ENCODE peak calls at places on chromosome 15, in ten cellular contexts. Z is stimulated activated naive CD8-positive, alpha-beta T cell treated with anti-CD3 and anti-CD28 coated beads, Interleukin-15, Interleukin-2, amounts not matched to agents 100 U/mL and 50 U/mL, for 24 hours; S is H54; Y is stimulated activated CD4-positive, alpha-beta T cell treated with anti-CD3 and anti-CD28 coated beads, TNF-alpha, amount 100 ng/mL, for 48 hours; U is activated CD4-positive, alpha-beta T cell treated with anti-CD3 and anti-CD28 coated beads for 4 hours; X is GM13977; W is NCI-H2171; R is RPMI7951; H is colonic mucosa; G is RWPE1. Q is an unnamed sample.

GRCh38 chr15:96270581-96271172 is 59.8 kb upstream of the NR2F2 start:
- DNase-seq in U (no peak), Y (no peak), S (no peak), G (peak; percentile 36), X (no peak), Z (no peak), H (no peak), W (no peak), R (peak; percentile 60), Q (no peak)

GRCh38 chr15:53462631-53463030 is 296.8 kb downstream of the WDR72 start:
- DNase-seq in U (no peak), H (no peak), S (no peak), Z (no peak), G (no peak), X (no peak), W (no peak), Y (no peak), R (no peak), Q (no peak)

GRCh38 chr15:88648357-88649214 is 9.8 kb downstream of the ISG20 start:
- DNase-seq in U (peak; percentile 47), Z (peak; percentile 37), X (no peak), R (peak; percentile 55), G (no peak), S (no peak), Y (no peak), W (no peak), H (peak; percentile 70), Q (no peak)

GRCh38 chr15:73956276-73957086 is 30.2 kb downstream of the LOXL1 start:
- DNase-seq in H (no peak), Z (no peak), X (no peak), R (peak; percentile 100), W (no peak), Y (no peak), S (peak; percentile 47), U (no peak), G (peak; percentile 91), Q (no peak)

GRCh38 chr15:65369148-65369547 is 8.7 kb downstream of the IGDCC3 start:
- DNase-seq in W (no peak), H (no peak), Z (no peak), S (no peak), Y (no peak), R (no peak), G (no peak), X (no peak), U (no peak), Q (no peak)

GRCh38 chr15:88658972-88659931 is 20.4 kb downstream of the ISG20 start:
- DNase-seq in R (peak; percentile 72), G (peak; percentile 90), W (no peak), H (no peak), X (no peak), Y (no peak), S (no peak), U (no peak), Z (no peak), Q (peak; percentile 57)

GRCh38 chr15:66098019-66098363 is 155.6 kb downstream of the MEGF11 start:
- DNase-seq in G (no peak), Y (no peak), W (no peak), R (no peak), Z (no peak), U (no peak), S (no peak), H (no peak), X (no peak), Q (no peak)

GRCh38 chr15:44676676-44677075 is 13.2 kb upstream of the SPG11 start:
- DNase-seq in R (no peak), X (no peak), W (no peak), Y (no peak), U (no peak), G (no peak), H (no peak), S (no peak), Z (peak; percentile 56), Q (no peak)

GRCh38 chr15:58362262-58362922 is 69.4 kb upstream of the LIPC start:
- DNase-seq in X (no peak), Y (no peak), R (no peak), G (no peak), W (no peak), S (no peak), Z (no peak), U (no peak), H (no peak), Q (no peak)

GRCh38 chr15:75921732-75922703 is 18.3 kb downstream of the FBXO22 start:
- DNase-seq in H (peak; percentile 70), U (no peak), Y (peak; percentile 2), X (no peak), G (peak; percentile 84), S (no peak), R (peak; percentile 49), Z (no peak), W (no peak), Q (no peak)

GRCh38 chr15:93072440-93073394 is 16.3 kb downstream of the RGMA start:
- DNase-seq in Y (no peak), S (no peak), W (peak; percentile 63), Z (no peak), H (peak; percentile 65), U (no peak), G (peak; percentile 87), X (no peak), R (peak; percentile 67), Q (peak; percentile 35)

GRCh38 chr15:98560338-98560737 is 88.0 kb upstream of the IGF1R start:
- DNase-seq in W (no peak), S (no peak), U (no peak), H (no peak), R (no peak), X (no peak), Y (no peak), G (peak; percentile 79), Z (no peak), Q (no peak)

GRCh38 chr15:83533548-83533947 is 86.4 kb downstream of the SH3GL3 start:
- DNase-seq in R (no peak), H (no peak), W (no peak), G (no peak), Y (no peak), Z (no peak), U (no peak), X (no peak), S (no peak), Q (no peak)

GRCh38 chr15:29233566-29233965 is 36.1 kb downstream of the NSMCE3 start:
- DNase-seq in G (no peak), X (no peak), S (no peak), Z (no peak), W (no peak), H (no peak), R (peak; percentile 45), U (no peak), Y (no peak), Q (no peak)

GRCh38 chr15:89805241-89806216 is 9.1 kb downstream of the ANPEP start:
- DNase-seq in H (no peak), X (no peak), R (no peak), S (no peak), W (no peak), Z (no peak), Y (no peak), U (no peak), G (no peak), Q (no peak)

GRCh38 chr15:33279613-33280205 is 31.1 kb upstream of the RYR3 start:
- DNase-seq in W (no peak), H (no peak), S (peak; percentile 19), Y (no peak), Z (no peak), R (peak; percentile 93), G (peak; percentile 71), U (no peak), X (no peak), Q (no peak)

GRCh38 chr15:66796343-66796742 is 94.3 kb downstream of the SMAD6 start:
- DNase-seq in W (no peak), S (no peak), X (no peak), Z (no peak), Y (no peak), G (no peak), R (no peak), U (no peak), H (no peak), Q (no peak)

GRCh38 chr15:40310001-40310959 is 2.5 kb upstream of the PLCB2 start:
- DNase-seq in U (peak; percentile 43), H (peak; percentile 64), R (peak; percentile 48), S (no peak), Z (peak; percentile 81), X (peak; percentile 53), G (no peak), W (no peak), Y (peak; percentile 46), Q (no peak)

GRCh38 chr15:50358805-50359204 is 3.8 kb upstream of the GABPB1 start:
- DNase-seq in Y (no peak), W (no peak), U (no peak), R (peak; percentile 63), S (peak; percentile 13), X (peak; percentile 50), G (peak; percentile 28), Z (peak; percentile 28), H (no peak), Q (no peak)

GRCh38 chr15:42084465-42085235 is 9.7 kb downstream of the PLA2G4D start:
- DNase-seq in Z (peak; percentile 57), W (peak; percentile 12), S (peak; percentile 86), H (peak; percentile 82), Y (peak; percentile 17), U (peak; percentile 22), G (peak; percentile 93), X (peak; percentile 81), R (peak; percentile 53), Q (no peak)

GRCh38 chr15:88504445-88504844 is 36.9 kb downstream of the MRPS11 start:
- DNase-seq in R (no peak), U (no peak), G (no peak), H (no peak), Y (no peak), S (no peak), Z (no peak), X (no peak), W (no peak), Q (no peak)